ENCODE peak calls at places on chromosomes 12 and 14, in seven cellular contexts. M, O, X, U, R, C and P are unnamed samples.

GRCh38 chr12:9405861-9406563 is 197.8 kb upstream of the PZP start:
- DNase-seq in R (no peak), X (no peak), U (no peak), M (no peak), C (no peak), O (no peak), P (no peak)

GRCh38 chr14:32813401-32813800 is 125.3 kb upstream of the NPAS3 start:
- DNase-seq in C (no peak), M (no peak), U (no peak), O (no peak), X (no peak), R (peak; percentile 9), P (no peak)

GRCh38 chr12:25959069-25959961 is 833 bp downstream of the RASSF8 start:
- DNase-seq in M (no peak), U (no peak), X (peak; percentile 92), O (peak; percentile 24), C (peak; percentile 38), R (peak; percentile 93), P (no peak)

GRCh38 chr12:64609543-64610091 is 678 bp upstream of the RASSF3 start:
- DNase-seq in X (no peak), U (no peak), O (no peak), R (peak; percentile 31), M (no peak), C (no peak), P (no peak)

GRCh38 chr12:47995976-47996375 is 8.3 kb downstream of the COL2A1 start:
- DNase-seq in R (peak; percentile 62), X (no peak), M (no peak), C (no peak), O (no peak), U (no peak), P (no peak)

GRCh38 chr12:106632797-106633450 is 50.1 kb downstream of the RFX4 start:
- DNase-seq in X (no peak), O (no peak), M (no peak), R (peak; percentile 20), C (peak; percentile 61), U (no peak), P (no peak)

GRCh38 chr12:85310456-85311076 is 30.5 kb downstream of the ALX1 start:
- DNase-seq in U (no peak), M (no peak), X (no peak), O (no peak), R (peak; percentile 11), C (no peak), P (no peak)

GRCh38 chr14:47660158-47660557 is 15.2 kb downstream of the MDGA2 start:
- DNase-seq in X (no peak), R (no peak), O (no peak), M (no peak), C (no peak), U (no peak), P (no peak)

GRCh38 chr14:96167224-96168148 is 37.2 kb upstream of the BDKRB2 start:
- DNase-seq in X (peak; percentile 71), O (no peak), U (no peak), C (peak; percentile 64), M (peak; percentile 26), R (peak; percentile 93), P (no peak)

GRCh38 chr14:105219753-105220152 is 28.6 kb upstream of the BTBD6 start:
- DNase-seq in C (no peak), X (no peak), R (no peak), U (no peak), M (no peak), O (no peak), P (no peak)

GRCh38 chr14:60637490-60638452 is 11.5 kb downstream of the SIX1 start:
- DNase-seq in M (peak; percentile 70), C (no peak), R (peak; percentile 69), U (no peak), X (peak; percentile 82), O (no peak), P (no peak)